ENCODE peak calls at places on chromosomes 7 and 10, in five cellular contexts. T, X, G, L and J are unnamed samples.

GRCh38 chr10:988667-989545 is 672 bp downstream of the GTPBP4 start:
- DNase-seq in T (no peak), X (no peak), G (no peak), L (no peak), J (no peak)

GRCh38 chr10:46092523-46093195 is 46.6 kb upstream of the MSMB start:
- DNase-seq in T (no peak), X (no peak), G (peak; percentile 82), L (no peak), J (no peak)

GRCh38 chr7:113622796-113623195 is 296.0 kb downstream of the PPP1R3A start:
- DNase-seq in T (no peak), X (no peak), G (no peak), L (no peak), J (no peak)

GRCh38 chr10:62732841-62733653 is 71.5 kb upstream of the ADO start:
- DNase-seq in T (no peak), X (no peak), G (peak; percentile 73), L (no peak), J (no peak)

GRCh38 chr10:35369049-35369760 is 32.9 kb downstream of the CCNY start:
- DNase-seq in T (no peak), X (no peak), G (no peak), L (no peak), J (no peak)

GRCh38 chr10:98414932-98415709 is at the start of gene PYROXD2:
- DNase-seq in T (peak; percentile 89), X (peak; percentile 81), G (peak; percentile 76), L (peak; percentile 94), J (peak; percentile 93)

GRCh38 chr10:108597031-108597430 is 1326.3 kb downstream of the XPNPEP1 start:
- DNase-seq in T (no peak), X (no peak), G (no peak), L (no peak), J (no peak)

GRCh38 chr7:142711722-142712616 is 37.3 kb upstream of the PRSS1 start:
- DNase-seq in T (no peak), X (no peak), G (peak; percentile 60), L (no peak), J (peak; percentile 50)

GRCh38 chr10:14173391-14173705 is 157.4 kb downstream of the FRMD4A start:
- DNase-seq in T (no peak), X (no peak), G (no peak), L (no peak), J (no peak)
- H3K4me3 ChIP-seq in T (peak overlapping the region; percentile 42), X (peak overlapping the region; percentile 43), G (peak overlapping the region; percentile 41), L (peak overlapping the region; percentile 49), J (peak overlapping the region; percentile 41)

DNA sequence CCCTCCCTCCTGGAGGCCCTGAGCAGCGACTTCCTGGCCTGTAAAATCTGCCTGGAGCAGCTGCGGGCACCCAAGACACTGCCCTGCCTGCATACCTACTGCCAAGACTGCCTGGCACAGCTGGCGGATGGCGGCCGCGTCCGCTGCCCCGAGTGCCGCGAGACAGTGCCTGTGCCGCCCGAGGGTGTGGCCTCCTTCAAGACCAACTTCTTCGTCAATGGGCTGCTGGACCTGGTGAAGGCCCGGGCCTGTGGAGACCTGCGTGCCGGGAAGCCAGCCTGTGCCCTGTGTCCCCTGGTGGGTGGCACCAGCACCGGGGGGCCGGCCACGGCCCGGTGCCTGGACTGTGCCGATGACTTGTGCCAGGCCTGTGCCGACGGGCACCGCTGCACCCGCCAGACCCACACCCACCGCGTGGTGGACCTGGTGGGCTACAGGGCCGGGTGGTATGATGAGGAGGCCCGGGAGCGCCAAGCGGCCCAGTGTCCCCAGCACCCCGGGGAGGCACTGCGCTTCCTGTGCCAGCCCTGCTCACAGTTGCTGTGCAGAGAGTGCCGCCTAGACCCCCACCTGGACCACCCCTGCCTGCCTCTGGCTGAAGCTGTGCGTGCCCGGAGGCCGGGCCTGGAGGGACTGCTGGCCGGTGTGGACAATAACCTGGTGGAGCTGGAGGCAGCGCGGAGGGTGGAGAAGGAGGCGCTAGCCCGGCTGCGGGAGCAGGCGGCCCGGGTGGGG is 2.2 kb downstream of the TRIM56 start:
- DNase-seq in T (no peak), X (no peak), G (no peak), L (no peak), J (no peak)
- H3K4me3 ChIP-seq in T (no peak overlapping the region), X (no peak overlapping the region), G (no peak overlapping the region), L (no peak overlapping the region), J (no peak overlapping the region)

GRCh38 chr7:4740796-4741195 is 34.6 kb upstream of the AP5Z1 start:
- DNase-seq in T (no peak), X (no peak), G (no peak), L (no peak), J (no peak)

GRCh38 chr7:4742051-4742573 is 33.3 kb upstream of the AP5Z1 start:
- DNase-seq in T (peak; percentile 49), X (no peak), G (no peak), L (no peak), J (peak; percentile 43)

GRCh38 chr7:4738711-4739527 is 36.5 kb upstream of the AP5Z1 start:
- DNase-seq in T (peak; percentile 36), X (peak; percentile 57), G (peak; percentile 29), L (peak; percentile 59), J (peak; percentile 75)

GRCh38 chr7:4737300-4737699 is 38.1 kb upstream of the AP5Z1 start:
- DNase-seq in T (no peak), X (no peak), G (no peak), L (no peak), J (no peak)

DNA sequence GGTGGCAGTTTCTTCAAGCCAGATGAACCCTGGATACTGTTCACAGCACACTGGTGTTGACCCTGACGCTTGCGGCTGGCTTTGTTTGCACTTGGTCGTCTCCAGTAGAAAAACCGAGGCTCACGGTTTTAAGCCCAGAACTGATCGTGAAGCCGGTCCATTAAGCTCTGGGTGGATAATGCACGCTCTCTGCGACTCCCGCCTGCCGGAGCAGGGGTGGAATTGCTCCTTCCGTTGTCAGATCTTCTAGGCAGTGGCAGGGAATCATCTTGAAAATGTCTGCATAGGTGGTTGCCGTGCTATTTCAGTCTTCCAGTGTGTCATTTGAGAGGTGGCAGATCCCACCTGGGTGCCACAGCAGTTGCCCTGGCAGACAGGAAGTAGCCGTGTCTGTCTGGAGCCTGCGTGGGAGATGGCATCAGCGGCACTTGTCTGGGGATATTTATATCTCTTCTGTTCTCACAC is 35.9 kb upstream of the AP5Z1 start:
- DNase-seq in T (peak; percentile 38), X (peak; percentile 93), G (peak; percentile 42), L (peak; percentile 49), J (peak; percentile 76)
- H3K4me3 ChIP-seq in T (peak overlapping the region; percentile 17), X (peak overlapping the region; percentile 49), G (peak overlapping the region; percentile 37), L (peak overlapping the region; percentile 45), J (peak overlapping the region; percentile 17)

DNA sequence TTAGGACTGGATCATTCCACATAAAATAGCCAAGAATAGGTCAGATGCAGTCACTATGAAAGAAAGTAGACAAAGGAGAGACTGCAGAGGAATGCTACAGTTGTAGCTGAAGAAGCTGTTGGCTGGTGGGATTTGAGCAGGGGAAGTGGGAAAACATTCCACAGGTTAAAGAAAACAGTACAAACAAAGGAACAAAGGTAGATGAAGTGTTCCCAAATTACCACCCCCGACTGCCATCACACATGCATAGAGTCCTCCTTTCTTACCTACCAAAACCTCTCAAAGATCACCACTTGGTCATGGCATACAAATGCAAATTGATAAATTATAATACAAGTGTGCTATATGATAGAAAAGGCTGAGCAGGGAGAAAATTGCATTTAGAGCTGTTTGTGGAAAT is 41.9 kb downstream of the DLD start:
- DNase-seq in T (no peak), X (no peak), G (no peak), L (no peak), J (no peak)
- H3K4me3 ChIP-seq in T (no peak overlapping the region), X (no peak overlapping the region), G (no peak overlapping the region), L (no peak overlapping the region), J (no peak overlapping the region)

GRCh38 chr10:16822726-16823360 is 5.6 kb upstream of the RSU1 start:
- DNase-seq in T (no peak), X (no peak), G (no peak), L (no peak), J (no peak)

GRCh38 chr10:16832351-16833080 is 15.3 kb upstream of the RSU1 start:
- DNase-seq in T (peak; percentile 62), X (no peak), G (no peak), L (peak; percentile 30), J (no peak)

GRCh38 chr10:16828731-16829175 is 11.5 kb upstream of the RSU1 start:
- DNase-seq in T (no peak), X (no peak), G (no peak), L (peak; percentile 67), J (no peak)

DNA sequence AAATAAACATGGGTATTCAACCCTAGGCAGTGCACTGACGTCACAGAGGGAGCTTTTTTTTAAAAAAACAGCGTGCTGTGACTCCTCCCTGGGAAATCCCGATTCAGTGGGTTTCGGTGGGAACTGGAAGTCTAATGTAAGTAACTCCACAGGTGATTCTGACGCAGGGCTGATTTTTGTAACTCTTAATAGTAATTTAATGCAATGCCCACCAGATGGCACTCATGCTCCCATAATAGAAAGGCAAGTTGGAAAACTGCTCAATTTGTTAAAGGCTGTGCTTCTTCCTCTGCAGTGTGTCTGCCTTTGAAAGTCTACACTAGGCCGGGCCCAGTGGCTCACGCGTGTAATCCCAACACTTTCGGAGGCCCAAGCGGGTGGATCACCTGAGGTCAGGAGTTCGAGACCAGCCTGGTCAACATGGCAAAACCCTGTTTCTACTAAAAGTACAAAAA is 10.9 kb upstream of the RSU1 start:
- DNase-seq in T (peak; percentile 48), X (no peak), G (peak; percentile 89), L (peak; percentile 75), J (peak; percentile 90)
- H3K4me3 ChIP-seq in T (no peak overlapping the region), X (no peak overlapping the region), G (peak overlapping the region; percentile 29), L (peak overlapping the region; percentile 17), J (no peak overlapping the region)

DNA sequence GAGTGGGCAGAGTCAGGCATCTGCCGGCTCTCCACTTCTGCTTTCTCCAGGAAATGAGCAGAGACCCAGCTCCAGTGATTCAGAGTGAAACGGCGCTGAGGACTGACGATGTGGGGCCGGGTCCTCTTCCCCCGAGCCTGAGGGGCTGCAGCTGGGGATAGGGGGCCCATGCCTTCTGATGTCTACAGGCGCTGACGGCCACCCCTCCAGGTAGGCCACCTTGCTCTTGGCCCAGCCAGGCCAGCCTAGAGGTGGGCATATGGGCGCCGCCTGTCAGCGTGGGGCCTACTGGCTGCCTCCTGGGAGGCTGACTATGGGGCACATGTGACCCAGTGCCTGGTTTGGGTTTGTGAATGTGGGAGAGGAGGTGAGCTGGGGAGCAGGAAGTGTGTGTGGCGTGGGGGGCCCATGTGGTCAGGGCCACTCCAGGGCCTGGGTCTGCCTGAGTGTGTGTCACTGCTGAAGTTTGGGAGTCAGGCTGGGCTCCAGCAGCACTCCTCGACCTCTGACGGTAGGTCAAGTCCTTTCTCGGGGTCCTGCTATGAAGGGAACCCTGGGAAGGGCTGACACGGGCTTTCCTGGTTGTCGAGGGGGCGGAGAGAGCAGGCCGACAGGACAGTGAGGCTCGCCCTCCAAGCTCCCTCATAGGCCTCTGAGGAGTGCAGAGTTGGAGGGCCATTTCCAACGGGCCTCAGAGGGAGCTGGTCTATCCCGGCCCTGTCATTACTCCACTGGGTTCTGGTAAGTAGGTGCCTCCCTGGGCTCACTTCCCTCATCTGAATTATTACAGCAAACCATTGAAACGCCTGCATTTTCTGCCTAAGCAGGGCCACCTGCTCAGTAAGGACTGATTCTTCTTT is at the start of gene WDFY4:
- DNase-seq in T (no peak), X (no peak), G (no peak), L (no peak), J (no peak)
- H3K4me3 ChIP-seq in T (no peak within 1 kb of the TSS), X (no peak within 1 kb of the TSS), G (no peak within 1 kb of the TSS), L (peak within 1 kb of the TSS; percentile 28), J (no peak within 1 kb of the TSS)